ENCODE peak calls at places on chromosomes 12 and 14, in four cellular contexts. One of them, this sample, is unnamed.

GRCh38 chr14:77303417-77304156 is 17.1 kb downstream of the POMT2 start:
- DNase-seq in AG10803: peak
- DNase-seq in cerebellum: no peak
- DNase-seq in HEK293T: no peak
- DNase-seq in this sample: peak

GRCh38 chr12:42819801-42820200 is 230.3 kb upstream of the PRICKLE1 start:
- DNase-seq in HEK293T: no peak
- DNase-seq in cerebellum: no peak
- DNase-seq in AG10803: no peak
- DNase-seq in this sample: no peak

GRCh38 chr12:32139064-32139421 is 32.4 kb downstream of the BICD1 start:
- DNase-seq in cerebellum: no peak
- DNase-seq in HEK293T: no peak
- DNase-seq in AG10803: peak
- DNase-seq in this sample: peak

GRCh38 chr12:67727652-67728295 is 79.2 kb downstream of the DYRK2 start:
- DNase-seq in AG10803: no peak
- DNase-seq in HEK293T: no peak
- DNase-seq in cerebellum: no peak
- DNase-seq in this sample: no peak

GRCh38 chr12:2625267-2625666 is 169.5 kb upstream of the FKBP4 start:
- DNase-seq in cerebellum: no peak
- DNase-seq in HEK293T: no peak
- DNase-seq in AG10803: no peak
- DNase-seq in this sample: no peak

GRCh38 chr14:79570648-79571047 is 640.7 kb downstream of the DIO2 start:
- DNase-seq in cerebellum: no peak
- DNase-seq in AG10803: no peak
- DNase-seq in HEK293T: no peak
- DNase-seq in this sample: no peak

GRCh38 chr12:22046090-22046967 is at the start of gene CMAS:
- DNase-seq in cerebellum: peak
- DNase-seq in HEK293T: peak
- DNase-seq in AG10803: peak
- DNase-seq in this sample: peak

GRCh38 chr12:115108129-115109100 is 424.4 kb upstream of the TBX3 start:
- DNase-seq in HEK293T: no peak
- DNase-seq in cerebellum: no peak
- DNase-seq in AG10803: no peak
- DNase-seq in this sample: no peak

GRCh38 chr14:49478784-49479183 is 107.4 kb downstream of the RPS29 start:
- DNase-seq in cerebellum: no peak
- DNase-seq in HEK293T: no peak
- DNase-seq in AG10803: no peak
- DNase-seq in this sample: no peak

GRCh38 chr12:43336962-43337555 is 214.9 kb downstream of the ADAMTS20 start:
- DNase-seq in HEK293T: no peak
- DNase-seq in AG10803: peak
- DNase-seq in cerebellum: no peak
- DNase-seq in this sample: peak

GRCh38 chr14:38201137-38201828 is 6.4 kb upstream of the SSTR1 start:
- DNase-seq in cerebellum: no peak
- DNase-seq in AG10803: no peak
- DNase-seq in HEK293T: no peak
- DNase-seq in this sample: no peak

GRCh38 chr12:65188179-65188709 is 18.9 kb downstream of the LEMD3 start:
- DNase-seq in HEK293T: no peak
- DNase-seq in cerebellum: no peak
- DNase-seq in AG10803: no peak
- DNase-seq in this sample: no peak

GRCh38 chr14:69484444-69485113 is at the start of gene PLEKHD1:
- DNase-seq in HEK293T: no peak
- DNase-seq in cerebellum: peak
- DNase-seq in AG10803: no peak
- DNase-seq in this sample: no peak

GRCh38 chr12:88052686-88053085 is 23.5 kb upstream of the C12orf50 start:
- DNase-seq in HEK293T: peak
- DNase-seq in cerebellum: no peak
- DNase-seq in AG10803: peak
- DNase-seq in this sample: peak

GRCh38 chr12:56885316-56885715 is 48.9 kb downstream of the SDR9C7 start:
- DNase-seq in AG10803: no peak
- DNase-seq in HEK293T: no peak
- DNase-seq in cerebellum: no peak
- DNase-seq in this sample: no peak

GRCh38 chr14:58414845-58415244 is 12.5 kb downstream of the TIMM9 start:
- DNase-seq in cerebellum: no peak
- DNase-seq in HEK293T: peak
- DNase-seq in AG10803: no peak
- DNase-seq in this sample: no peak

GRCh38 chr12:37672655-37673260 is 643.8 kb upstream of the ALG10B start:
- DNase-seq in AG10803: no peak
- DNase-seq in cerebellum: no peak
- DNase-seq in HEK293T: no peak
- DNase-seq in this sample: no peak

GRCh38 chr14:93132472-93133065 is 16.8 kb upstream of the ITPK1 start:
- DNase-seq in HEK293T: peak
- DNase-seq in cerebellum: no peak
- DNase-seq in AG10803: peak
- DNase-seq in this sample: peak

GRCh38 chr14:35046751-35047536 is 872 bp downstream of the FAM177A1 start:
- DNase-seq in HEK293T: no peak
- DNase-seq in AG10803: no peak
- DNase-seq in cerebellum: no peak
- DNase-seq in this sample: no peak

GRCh38 chr12:47744005-47744651 is 14.6 kb downstream of the RAPGEF3 start:
- DNase-seq in AG10803: no peak
- DNase-seq in cerebellum: peak
- DNase-seq in HEK293T: peak
- DNase-seq in this sample: no peak

GRCh38 chr14:97703006-97703760 is 906.0 kb downstream of the VRK1 start:
- DNase-seq in HEK293T: no peak
- DNase-seq in cerebellum: no peak
- DNase-seq in AG10803: no peak
- DNase-seq in this sample: no peak

GRCh38 chr12:12723681-12724420 is 6.7 kb downstream of the CDKN1B start:
- DNase-seq in AG10803: peak
- DNase-seq in HEK293T: no peak
- DNase-seq in cerebellum: no peak
- DNase-seq in this sample: peak

GRCh38 chr14:78448483-78449094 is 278.4 kb downstream of the NRXN3 start:
- DNase-seq in HEK293T: peak
- DNase-seq in cerebellum: peak
- DNase-seq in AG10803: peak
- DNase-seq in this sample: peak

GRCh38 chr12:79023261-79023660 is 158.7 kb downstream of the SYT1 start:
- DNase-seq in cerebellum: no peak
- DNase-seq in AG10803: no peak
- DNase-seq in HEK293T: no peak
- DNase-seq in this sample: no peak

GRCh38 chr14:99809376-99809775 is 16.2 kb downstream of the EML1 start:
- DNase-seq in HEK293T: no peak
- DNase-seq in AG10803: peak
- DNase-seq in cerebellum: no peak
- DNase-seq in this sample: no peak

GRCh38 chr12:45183263-45183662 is 32.6 kb upstream of the ANO6 start:
- DNase-seq in HEK293T: no peak
- DNase-seq in AG10803: peak
- DNase-seq in cerebellum: peak
- DNase-seq in this sample: peak

This sample was measured in cardiac muscle cell.